ENCODE peak calls at places on chromosomes 2 and 18, in nine cellular contexts. W is hippocampal formation; B is NCI-H524; A is hepatic stellate cell; J is effector CD4-positive, alpha-beta T cell; C is mesenteric fat pad; L is MM.1S; K is amniotic stem cell; Q is ELR. D is an unnamed sample.

GRCh38 chr2:174339971-174340399 is 5.2 kb downstream of the SP9 start:
- DNase-seq in W (no peak), B (no peak), A (no peak), J (no peak), C (no peak), L (no peak), K (no peak), Q (no peak), D (no peak)

GRCh38 chr2:128978155-128978707 is 659.6 kb upstream of the HS6ST1 start:
- DNase-seq in W (no peak), B (no peak), A (no peak), J (no peak), C (no peak), L (no peak), K (no peak), Q (no peak), D (no peak)

GRCh38 chr2:45316576-45317338 is 294.3 kb downstream of the SRBD1 start:
- DNase-seq in W (no peak), B (no peak), A (no peak), J (no peak), C (no peak), L (no peak), K (no peak), Q (no peak), D (no peak)

GRCh38 chr2:8441371-8441770 is 240.5 kb upstream of the ID2 start:
- DNase-seq in W (no peak), B (no peak), A (no peak), J (no peak), C (no peak), L (no peak), K (no peak), Q (no peak), D (no peak)

GRCh38 chr2:96547751-96548161 is 11.2 kb downstream of the ARID5A start:
- DNase-seq in W (no peak), B (no peak), A (peak), J (no peak), C (peak), L (no peak), K (no peak), Q (no peak), D (no peak)

GRCh38 chr2:44974064-44974715 is 32.7 kb downstream of the SIX3 start:
- DNase-seq in W (no peak), B (peak), A (no peak), J (no peak), C (no peak), L (peak), K (no peak), Q (peak), D (no peak)

GRCh38 chr2:153354406-153354805 is 124.2 kb downstream of the RPRM start:
- DNase-seq in W (no peak), B (no peak), A (no peak), J (no peak), C (no peak), L (no peak), K (no peak), Q (no peak), D (no peak)

GRCh38 chr2:172440795-172441194 is 13.4 kb downstream of the ITGA6 start:
- DNase-seq in W (no peak), B (peak), A (no peak), J (no peak), C (no peak), L (peak), K (no peak), Q (peak), D (no peak)

GRCh38 chr2:14745288-14746076 is 113.0 kb downstream of the LRATD1 start:
- DNase-seq in W (no peak), B (no peak), A (no peak), J (no peak), C (no peak), L (no peak), K (no peak), Q (no peak), D (no peak)

GRCh38 chr2:118845005-118845842 is 2.2 kb downstream of the EN1 start:
- DNase-seq in W (no peak), B (no peak), A (no peak), J (no peak), C (no peak), L (no peak), K (no peak), Q (no peak), D (no peak)

GRCh38 chr18:54558609-54559585 is 32.1 kb upstream of the DYNAP start:
- DNase-seq in W (no peak), B (peak), A (peak), J (no peak), C (no peak), L (peak), K (no peak), Q (peak), D (no peak)

GRCh38 chr2:177275041-177275440 is 10.5 kb upstream of the NFE2L2 start:
- DNase-seq in W (no peak), B (no peak), A (no peak), J (no peak), C (no peak), L (no peak), K (peak), Q (no peak), D (no peak)

GRCh38 chr2:23602113-23602512 is 217.1 kb downstream of the KLHL29 start:
- DNase-seq in W (no peak), B (no peak), A (no peak), J (no peak), C (no peak), L (no peak), K (peak), Q (peak), D (no peak)

D was measured in T-helper 9 cell.